ENCODE peak calls at places on chromosomes 13 and 19, in ten cellular contexts. One of them, this sample, is unnamed.

GRCh38 chr19:10173527-10173926 is 21.2 kb downstream of the DNMT1 start:
- DNase-seq in A549: no peak
- DNase-seq in A172: peak; percentile 56
- DNase-seq in NCI-H69: no peak
- DNase-seq in HFF-Myc: no peak
- DNase-seq in activated CD4-positive, alpha-beta T cell treated with anti-CD3 and anti-CD28 coated beads, Interleukin-2, amount 50 U/mL, for 24 hours: no peak
- DNase-seq in Caco-2: no peak
- DNase-seq in anterior cingulate cortex: no peak
- DNase-seq in AG08395: no peak
- DNase-seq in LHCN-M2: peak; percentile 61
- DNase-seq in this sample: no peak

GRCh38 chr19:36041831-36042230 is 9.2 kb upstream of the CLIP3 start:
- DNase-seq in A549: no peak
- DNase-seq in A172: peak; percentile 83
- DNase-seq in NCI-H69: no peak
- DNase-seq in HFF-Myc: peak; percentile 38
- DNase-seq in activated CD4-positive, alpha-beta T cell treated with anti-CD3 and anti-CD28 coated beads, Interleukin-2, amount 50 U/mL, for 24 hours: no peak
- DNase-seq in Caco-2: peak; percentile 81
- DNase-seq in anterior cingulate cortex: no peak
- DNase-seq in AG08395: peak; percentile 52
- DNase-seq in LHCN-M2: peak; percentile 44
- DNase-seq in this sample: no peak

GRCh38 chr13:61286148-61286745 is 129.4 kb downstream of the PCDH20 start:
- DNase-seq in A549: no peak
- DNase-seq in A172: no peak
- DNase-seq in NCI-H69: peak; percentile 76
- DNase-seq in HFF-Myc: no peak
- DNase-seq in activated CD4-positive, alpha-beta T cell treated with anti-CD3 and anti-CD28 coated beads, Interleukin-2, amount 50 U/mL, for 24 hours: no peak
- DNase-seq in Caco-2: peak; percentile 51
- DNase-seq in anterior cingulate cortex: no peak
- DNase-seq in AG08395: no peak
- DNase-seq in LHCN-M2: no peak
- DNase-seq in this sample: peak; percentile 1

GRCh38 chr19:741506-742131 is 9.3 kb upstream of the MISP start:
- DNase-seq in A549: peak; percentile 56
- DNase-seq in A172: no peak
- DNase-seq in NCI-H69: peak; percentile 28
- DNase-seq in HFF-Myc: no peak
- DNase-seq in activated CD4-positive, alpha-beta T cell treated with anti-CD3 and anti-CD28 coated beads, Interleukin-2, amount 50 U/mL, for 24 hours: no peak
- DNase-seq in Caco-2: peak; percentile 59
- DNase-seq in anterior cingulate cortex: no peak
- DNase-seq in AG08395: no peak
- DNase-seq in LHCN-M2: no peak
- DNase-seq in this sample: no peak

GRCh38 chr19:1672038-1672768 is 19.8 kb upstream of the TCF3 start:
- DNase-seq in A549: peak; percentile 31
- DNase-seq in A172: no peak
- DNase-seq in NCI-H69: peak; percentile 59
- DNase-seq in HFF-Myc: no peak
- DNase-seq in activated CD4-positive, alpha-beta T cell treated with anti-CD3 and anti-CD28 coated beads, Interleukin-2, amount 50 U/mL, for 24 hours: peak; percentile 45
- DNase-seq in Caco-2: no peak
- DNase-seq in anterior cingulate cortex: no peak
- DNase-seq in AG08395: peak; percentile 63
- DNase-seq in LHCN-M2: no peak
- DNase-seq in this sample: no peak

GRCh38 chr19:3949997-3950859 is 17.4 kb downstream of the NMRK2 start:
- DNase-seq in A549: no peak
- DNase-seq in A172: no peak
- DNase-seq in NCI-H69: peak; percentile 47
- DNase-seq in HFF-Myc: no peak
- DNase-seq in activated CD4-positive, alpha-beta T cell treated with anti-CD3 and anti-CD28 coated beads, Interleukin-2, amount 50 U/mL, for 24 hours: no peak
- DNase-seq in Caco-2: no peak
- DNase-seq in anterior cingulate cortex: no peak
- DNase-seq in AG08395: no peak
- DNase-seq in LHCN-M2: no peak
- DNase-seq in this sample: no peak

GRCh38 chr13:91313103-91313502 is 34.4 kb upstream of the MIR17HG start:
- DNase-seq in A549: peak; percentile 2
- DNase-seq in A172: peak; percentile 8
- DNase-seq in NCI-H69: peak; percentile 89
- DNase-seq in HFF-Myc: no peak
- DNase-seq in activated CD4-positive, alpha-beta T cell treated with anti-CD3 and anti-CD28 coated beads, Interleukin-2, amount 50 U/mL, for 24 hours: no peak
- DNase-seq in Caco-2: no peak
- DNase-seq in anterior cingulate cortex: no peak
- DNase-seq in AG08395: peak; percentile 5
- DNase-seq in LHCN-M2: peak; percentile 37
- DNase-seq in this sample: no peak

GRCh38 chr13:21123956-21124355 is 52.4 kb downstream of the SKA3 start:
- DNase-seq in A549: no peak
- DNase-seq in A172: no peak
- DNase-seq in NCI-H69: no peak
- DNase-seq in HFF-Myc: no peak
- DNase-seq in activated CD4-positive, alpha-beta T cell treated with anti-CD3 and anti-CD28 coated beads, Interleukin-2, amount 50 U/mL, for 24 hours: no peak
- DNase-seq in Caco-2: no peak
- DNase-seq in anterior cingulate cortex: no peak
- DNase-seq in AG08395: no peak
- DNase-seq in LHCN-M2: no peak
- DNase-seq in this sample: no peak

GRCh38 chr19:17718988-17719711 is at the start of gene MAP1S:
- DNase-seq in A549: peak; percentile 54
- DNase-seq in A172: peak; percentile 30
- DNase-seq in NCI-H69: peak; percentile 75
- DNase-seq in HFF-Myc: no peak
- DNase-seq in activated CD4-positive, alpha-beta T cell treated with anti-CD3 and anti-CD28 coated beads, Interleukin-2, amount 50 U/mL, for 24 hours: peak; percentile 49
- DNase-seq in Caco-2: peak; percentile 72
- DNase-seq in anterior cingulate cortex: no peak
- DNase-seq in AG08395: peak; percentile 78
- DNase-seq in LHCN-M2: peak; percentile 31
- DNase-seq in this sample: peak; percentile 15

This sample was measured in LNCaP clone FGC.